ENCODE peak calls at places on chromosome 7, in six cellular contexts. One of them, this sample, is unnamed. For H3K4me1, the result is how much of the 10 kb centered on the place peaks cover.

GRCh38 chr7:84058311-84059076 is 136.1 kb downstream of the SEMA3A start:
- DNase-seq in stomach: no peak
- DNase-seq in cardiac muscle cell: no peak
- DNase-seq in K562: no peak
- DNase-seq in upper lobe of right lung: no peak
- DNase-seq in naive thymus-derived CD4-positive, alpha-beta T cell: no peak
- DNase-seq in this sample: no peak

GRCh38 chr7:102398543-102398942 is 2.4 kb downstream of the PRKRIP1 start:
- DNase-seq in stomach: no peak
- DNase-seq in K562: no peak
- DNase-seq in cardiac muscle cell: no peak
- DNase-seq in upper lobe of right lung: no peak
- DNase-seq in naive thymus-derived CD4-positive, alpha-beta T cell: no peak
- DNase-seq in this sample: no peak

GRCh38 chr7:135825406-135825805 is 76.8 kb upstream of the FAM180A start:
- DNase-seq in upper lobe of right lung: no peak
- DNase-seq in stomach: no peak
- DNase-seq in K562: peak
- DNase-seq in naive thymus-derived CD4-positive, alpha-beta T cell: no peak
- DNase-seq in cardiac muscle cell: no peak
- DNase-seq in this sample: no peak

GRCh38 chr7:121195859-121196588 is 132.8 kb upstream of the WNT16 start:
- DNase-seq in K562: no peak
- DNase-seq in upper lobe of right lung: no peak
- DNase-seq in stomach: no peak
- DNase-seq in cardiac muscle cell: no peak
- DNase-seq in naive thymus-derived CD4-positive, alpha-beta T cell: no peak
- DNase-seq in this sample: no peak

GRCh38 chr7:150897502-150898474 is 45.5 kb downstream of the AOC1 start:
- DNase-seq in stomach: no peak
- DNase-seq in cardiac muscle cell: no peak
- DNase-seq in K562: no peak
- DNase-seq in upper lobe of right lung: no peak
- DNase-seq in naive thymus-derived CD4-positive, alpha-beta T cell: no peak
- DNase-seq in this sample: no peak

GRCh38 chr7:158816995-158817394 is 12.3 kb downstream of the ESYT2 start:
- DNase-seq in K562: peak
- DNase-seq in stomach: peak
- DNase-seq in naive thymus-derived CD4-positive, alpha-beta T cell: peak
- DNase-seq in cardiac muscle cell: no peak
- DNase-seq in upper lobe of right lung: peak
- DNase-seq in this sample: no peak

GRCh38 chr7:149773446-149774236 is at the start of gene ZNF467:
- DNase-seq in naive thymus-derived CD4-positive, alpha-beta T cell: peak
- DNase-seq in stomach: peak
- DNase-seq in cardiac muscle cell: peak
- DNase-seq in K562: peak
- DNase-seq in upper lobe of right lung: peak
- DNase-seq in this sample: peak

GRCh38 chr7:138157702-138158101 is 81.4 kb downstream of the AKR1D1 start:
- DNase-seq in K562: no peak
- DNase-seq in cardiac muscle cell: no peak
- DNase-seq in stomach: no peak
- DNase-seq in upper lobe of right lung: no peak
- DNase-seq in naive thymus-derived CD4-positive, alpha-beta T cell: no peak
- DNase-seq in this sample: no peak

GRCh38 chr7:2834748-2835441 is 9.2 kb downstream of the GNA12 start:
- DNase-seq in stomach: no peak
- DNase-seq in upper lobe of right lung: no peak
- DNase-seq in cardiac muscle cell: no peak
- DNase-seq in naive thymus-derived CD4-positive, alpha-beta T cell: no peak
- DNase-seq in K562: no peak
- DNase-seq in this sample: no peak

GRCh38 chr7:1668486-1668931 is 1.6 kb upstream of the ELFN1 start:
- DNase-seq in naive thymus-derived CD4-positive, alpha-beta T cell: peak
- DNase-seq in upper lobe of right lung: peak
- DNase-seq in K562: no peak
- DNase-seq in stomach: no peak
- DNase-seq in cardiac muscle cell: no peak
- DNase-seq in this sample: no peak

GRCh38 chr7:100247152-100247757 is 27.5 kb downstream of the PVRIG start:
- DNase-seq in naive thymus-derived CD4-positive, alpha-beta T cell: no peak
- DNase-seq in K562: peak
- DNase-seq in upper lobe of right lung: no peak
- DNase-seq in stomach: peak
- DNase-seq in cardiac muscle cell: peak
- DNase-seq in this sample: no peak

GRCh38 chr7:44325811-44326241 is 432 bp upstream of the CAMK2B start:
- DNase-seq in stomach: no peak
- DNase-seq in upper lobe of right lung: peak
- DNase-seq in cardiac muscle cell: peak
- DNase-seq in naive thymus-derived CD4-positive, alpha-beta T cell: no peak
- DNase-seq in K562: no peak
- DNase-seq in this sample: no peak

GRCh38 chr7:126529254-126529653 is 723.5 kb downstream of the GRM8 start:
- DNase-seq in stomach: no peak
- DNase-seq in naive thymus-derived CD4-positive, alpha-beta T cell: no peak
- DNase-seq in cardiac muscle cell: no peak
- DNase-seq in upper lobe of right lung: no peak
- DNase-seq in K562: no peak
- DNase-seq in this sample: no peak

GRCh38 chr7:149742075-149742701 is 31.2 kb downstream of the ZNF467 start:
- DNase-seq in cardiac muscle cell: peak
- DNase-seq in stomach: peak
- DNase-seq in K562: peak
- DNase-seq in naive thymus-derived CD4-positive, alpha-beta T cell: peak
- DNase-seq in upper lobe of right lung: peak
- DNase-seq in this sample: peak

GRCh38 chr7:135933509-135934188 is 43.5 kb downstream of the MTPN start:
- DNase-seq in K562: peak
- DNase-seq in cardiac muscle cell: no peak
- DNase-seq in naive thymus-derived CD4-positive, alpha-beta T cell: no peak
- DNase-seq in upper lobe of right lung: no peak
- DNase-seq in stomach: no peak
- DNase-seq in this sample: no peak

GRCh38 chr7:19122018-19122588 is 4.7 kb upstream of the TWIST1 start:
- DNase-seq in cardiac muscle cell: peak
- DNase-seq in stomach: no peak
- DNase-seq in upper lobe of right lung: no peak
- DNase-seq in naive thymus-derived CD4-positive, alpha-beta T cell: no peak
- DNase-seq in K562: no peak
- DNase-seq in this sample: no peak

GRCh38 chr7:16098058-16098457 is 323.3 kb downstream of the CRPPA start:
- DNase-seq in K562: no peak
- DNase-seq in upper lobe of right lung: no peak
- DNase-seq in naive thymus-derived CD4-positive, alpha-beta T cell: no peak
- DNase-seq in stomach: no peak
- DNase-seq in cardiac muscle cell: peak
- DNase-seq in this sample: no peak

GRCh38 chr7:2231992-2232765 is 566 bp downstream of the MAD1L1 start:
- DNase-seq in naive thymus-derived CD4-positive, alpha-beta T cell: no peak
- DNase-seq in cardiac muscle cell: no peak
- DNase-seq in upper lobe of right lung: no peak
- DNase-seq in K562: peak
- DNase-seq in stomach: no peak
- DNase-seq in this sample: peak

GRCh38 chr7:50869108-50869716 is 86.5 kb upstream of the GRB10 start:
- DNase-seq in stomach: no peak
- DNase-seq in upper lobe of right lung: no peak
- DNase-seq in cardiac muscle cell: peak
- DNase-seq in naive thymus-derived CD4-positive, alpha-beta T cell: no peak
- DNase-seq in K562: no peak
- DNase-seq in this sample: no peak

GRCh38 chr7:78284945-78285344 is 486.4 kb downstream of the PHTF2 start:
- DNase-seq in stomach: no peak
- DNase-seq in K562: no peak
- DNase-seq in upper lobe of right lung: no peak
- DNase-seq in cardiac muscle cell: no peak
- DNase-seq in naive thymus-derived CD4-positive, alpha-beta T cell: no peak
- DNase-seq in this sample: no peak

GRCh38 chr7:134175724-134176350 is 48.7 kb downstream of the LRGUK start:
- DNase-seq in upper lobe of right lung: no peak
- DNase-seq in stomach: no peak
- DNase-seq in cardiac muscle cell: no peak
- DNase-seq in K562: no peak
- DNase-seq in naive thymus-derived CD4-positive, alpha-beta T cell: no peak
- DNase-seq in this sample: no peak

GRCh38 chr7:115410972-115411686 is 489.2 kb downstream of the MDFIC start:
- DNase-seq in stomach: no peak
- DNase-seq in naive thymus-derived CD4-positive, alpha-beta T cell: no peak
- DNase-seq in upper lobe of right lung: no peak
- DNase-seq in K562: no peak
- DNase-seq in cardiac muscle cell: no peak
- DNase-seq in this sample: no peak

GRCh38 chr7:151491859-151492258 is 27.8 kb downstream of the RHEB start:
- DNase-seq in cardiac muscle cell: peak
- DNase-seq in upper lobe of right lung: no peak
- DNase-seq in K562: no peak
- DNase-seq in naive thymus-derived CD4-positive, alpha-beta T cell: no peak
- DNase-seq in stomach: no peak
- DNase-seq in this sample: no peak

GRCh38 chr7:133562617-133563016 is 309.7 kb downstream of the EXOC4 start:
- DNase-seq in upper lobe of right lung: no peak
- DNase-seq in naive thymus-derived CD4-positive, alpha-beta T cell: no peak
- DNase-seq in K562: no peak
- DNase-seq in stomach: no peak
- DNase-seq in cardiac muscle cell: no peak
- DNase-seq in this sample: no peak

GRCh38 chr7:30596721-30597120 is 2.0 kb downstream of the GARS1 start:
- DNase-seq in cardiac muscle cell: no peak
- DNase-seq in K562: peak
- DNase-seq in stomach: no peak
- DNase-seq in naive thymus-derived CD4-positive, alpha-beta T cell: no peak
- DNase-seq in upper lobe of right lung: no peak
- DNase-seq in this sample: no peak

DNA sequence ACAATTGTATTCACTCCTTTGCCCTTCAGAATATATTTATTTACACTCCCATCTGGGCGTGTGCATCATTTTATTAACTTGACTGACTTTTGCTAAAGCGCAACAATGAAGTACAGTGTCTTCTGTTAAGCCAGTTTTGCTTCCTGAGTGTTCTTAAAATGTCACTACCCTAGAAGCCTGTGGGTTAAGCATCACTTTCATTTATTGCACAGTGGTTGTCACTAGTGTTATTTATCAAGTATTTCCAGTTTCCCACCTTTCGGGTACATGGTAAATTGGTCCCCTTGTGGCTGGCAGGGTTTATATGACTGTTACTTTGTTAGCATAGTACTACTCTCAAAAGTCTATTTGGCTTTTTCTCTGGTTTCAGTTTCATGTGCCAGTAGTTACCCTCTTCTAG is 3.3 kb downstream of the HILPDA start:
- DNase-seq in upper lobe of right lung: no peak
- DNase-seq in cardiac muscle cell: no peak
- DNase-seq in K562: no peak
- DNase-seq in naive thymus-derived CD4-positive, alpha-beta T cell: no peak
- DNase-seq in stomach: no peak
- DNase-seq in this sample: no peak
- H3K4me1 ChIP-seq in upper lobe of right lung: under half
- H3K4me1 ChIP-seq in cardiac muscle cell: under half
- H3K4me1 ChIP-seq in K562: under half
- H3K4me1 ChIP-seq in naive thymus-derived CD4-positive, alpha-beta T cell: under half
- H3K4me1 ChIP-seq in stomach: half or more
- H3K4me1 ChIP-seq in this sample: under half

GRCh38 chr7:47937065-47937687 is 11.1 kb downstream of the PKD1L1 start:
- DNase-seq in naive thymus-derived CD4-positive, alpha-beta T cell: no peak
- DNase-seq in cardiac muscle cell: no peak
- DNase-seq in upper lobe of right lung: no peak
- DNase-seq in stomach: no peak
- DNase-seq in K562: no peak
- DNase-seq in this sample: no peak

GRCh38 chr7:47939425-47940036 is 8.7 kb downstream of the PKD1L1 start:
- DNase-seq in K562: no peak
- DNase-seq in cardiac muscle cell: no peak
- DNase-seq in naive thymus-derived CD4-positive, alpha-beta T cell: no peak
- DNase-seq in stomach: no peak
- DNase-seq in upper lobe of right lung: no peak
- DNase-seq in this sample: no peak

GRCh38 chr7:47938574-47939165 is 9.6 kb downstream of the PKD1L1 start:
- DNase-seq in cardiac muscle cell: no peak
- DNase-seq in naive thymus-derived CD4-positive, alpha-beta T cell: no peak
- DNase-seq in K562: no peak
- DNase-seq in upper lobe of right lung: no peak
- DNase-seq in stomach: no peak
- DNase-seq in this sample: no peak

GRCh38 chr7:47936323-47936722 is 11.9 kb downstream of the PKD1L1 start:
- DNase-seq in upper lobe of right lung: no peak
- DNase-seq in K562: no peak
- DNase-seq in cardiac muscle cell: no peak
- DNase-seq in stomach: no peak
- DNase-seq in naive thymus-derived CD4-positive, alpha-beta T cell: no peak
- DNase-seq in this sample: no peak

DNA sequence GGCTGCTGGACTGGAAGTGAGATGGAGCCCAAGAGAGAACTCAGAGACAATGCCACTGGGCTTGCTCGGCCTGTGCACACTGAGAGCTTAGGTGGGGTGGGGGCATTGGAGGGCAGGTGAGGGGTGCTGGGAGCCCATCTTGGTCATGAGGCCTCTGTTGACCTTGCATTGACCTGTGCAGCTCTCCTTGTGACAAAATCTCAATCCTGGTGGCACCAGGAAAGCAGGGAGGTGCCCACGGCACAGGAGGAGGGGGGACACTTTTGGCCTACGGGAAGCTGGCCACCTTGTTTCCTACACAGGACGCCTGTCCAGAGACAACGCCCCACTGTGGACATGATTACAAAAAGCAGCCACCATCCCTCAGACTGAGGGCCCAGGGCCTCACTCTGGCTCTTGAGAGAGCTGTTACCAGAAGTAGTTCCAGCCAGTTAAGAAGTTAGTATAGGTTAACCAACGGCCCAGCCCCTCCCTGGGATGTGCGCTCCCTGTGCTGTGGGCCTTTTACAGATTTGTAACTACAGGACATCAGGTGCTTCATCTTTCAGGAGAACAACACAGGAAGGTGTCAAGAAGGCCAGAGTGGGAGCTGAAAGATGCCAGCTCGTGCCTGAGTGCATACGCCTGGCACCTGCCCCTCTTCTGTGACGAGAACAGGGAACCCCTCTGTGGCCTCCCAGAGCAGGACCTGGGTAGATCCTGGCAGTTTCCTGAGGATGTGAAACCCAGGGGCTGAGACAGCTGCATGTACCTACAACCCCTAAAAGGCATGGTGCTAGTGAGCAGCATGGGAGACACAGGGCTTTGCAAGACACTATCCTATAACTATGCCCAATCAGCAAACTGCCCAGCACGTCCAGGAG is 10.3 kb downstream of the PKD1L1 start:
- DNase-seq in upper lobe of right lung: no peak
- DNase-seq in naive thymus-derived CD4-positive, alpha-beta T cell: no peak
- DNase-seq in cardiac muscle cell: no peak
- DNase-seq in K562: no peak
- DNase-seq in stomach: no peak
- DNase-seq in this sample: no peak
- H3K4me1 ChIP-seq in upper lobe of right lung: under half
- H3K4me1 ChIP-seq in naive thymus-derived CD4-positive, alpha-beta T cell: under half
- H3K4me1 ChIP-seq in cardiac muscle cell: under half
- H3K4me1 ChIP-seq in K562: under half
- H3K4me1 ChIP-seq in stomach: under half
- H3K4me1 ChIP-seq in this sample: under half

GRCh38 chr7:24968165-24968564 is 11.8 kb downstream of the OSBPL3 start:
- DNase-seq in cardiac muscle cell: no peak
- DNase-seq in K562: no peak
- DNase-seq in stomach: no peak
- DNase-seq in naive thymus-derived CD4-positive, alpha-beta T cell: no peak
- DNase-seq in upper lobe of right lung: no peak
- DNase-seq in this sample: peak
- H3K4me1 ChIP-seq in cardiac muscle cell: under half
- H3K4me1 ChIP-seq in K562: under half
- H3K4me1 ChIP-seq in stomach: under half
- H3K4me1 ChIP-seq in naive thymus-derived CD4-positive, alpha-beta T cell: half or more
- H3K4me1 ChIP-seq in upper lobe of right lung: under half
- H3K4me1 ChIP-seq in this sample: under half

GRCh38 chr7:139738101-139738489 is 39.7 kb downstream of the HIPK2 start:
- DNase-seq in stomach: no peak
- DNase-seq in K562: no peak
- DNase-seq in upper lobe of right lung: no peak
- DNase-seq in cardiac muscle cell: peak
- DNase-seq in naive thymus-derived CD4-positive, alpha-beta T cell: peak
- DNase-seq in this sample: no peak
- H3K4me1 ChIP-seq in stomach: half or more
- H3K4me1 ChIP-seq in K562: under half
- H3K4me1 ChIP-seq in upper lobe of right lung: under half
- H3K4me1 ChIP-seq in cardiac muscle cell: under half
- H3K4me1 ChIP-seq in naive thymus-derived CD4-positive, alpha-beta T cell: under half
- H3K4me1 ChIP-seq in this sample: under half

This sample was measured in kidney.